ENCODE peak calls at places on chromosome 14, in seven cellular contexts. V is fibroblast of lung, H is HCT116, B is transverse colon, D is AG09309, P is body of pancreas, G is astrocyte of the spinal cord. X is an unnamed sample.

GRCh38 chr14:100076133-100076532 is 10.9 kb downstream of the EVL start:
- DNase-seq in P (no peak), D (no peak), G (no peak), B (no peak), V (no peak), H (peak), X (no peak)

GRCh38 chr14:56294125-56294524 is 175.9 kb downstream of the PELI2 start:
- DNase-seq in G (no peak), D (no peak), H (no peak), B (no peak), V (no peak), P (no peak), X (no peak)

GRCh38 chr14:30569216-30569902 is 10.4 kb downstream of the G2E3 start:
- DNase-seq in D (no peak), V (peak), G (no peak), H (no peak), B (no peak), P (no peak), X (no peak)

GRCh38 chr14:21694425-21694824 is 20.8 kb upstream of the OR4E1 start:
- DNase-seq in G (no peak), V (no peak), B (no peak), P (no peak), H (no peak), D (no peak), X (no peak)

GRCh38 chr14:75450381-75451276 is 22.8 kb downstream of the JDP2 start:
- DNase-seq in V (peak), H (no peak), P (peak), D (no peak), B (peak), G (peak), X (no peak)

GRCh38 chr14:69880851-69881250 is 1.6 kb downstream of the SMOC1 start:
- DNase-seq in D (no peak), V (no peak), H (no peak), G (no peak), B (no peak), P (no peak), X (no peak)

GRCh38 chr14:74563233-74563585 is 48.8 kb downstream of the LTBP2 start:
- DNase-seq in H (no peak), P (no peak), B (no peak), G (peak), D (no peak), V (no peak), X (peak)

GRCh38 chr14:72726444-72726843 is 167.5 kb downstream of the DPF3 start:
- DNase-seq in B (no peak), P (no peak), G (no peak), V (peak), D (no peak), H (no peak), X (no peak)

GRCh38 chr14:104146651-104147345 is 8.4 kb downstream of the KIF26A start:
- DNase-seq in B (no peak), P (no peak), G (no peak), H (no peak), V (no peak), D (no peak), X (no peak)

GRCh38 chr14:31154956-31155355 is 52.6 kb downstream of the HECTD1 start:
- DNase-seq in D (no peak), B (no peak), H (peak), V (peak), P (no peak), G (peak), X (no peak)

GRCh38 chr14:105389976-105390848 is 8.1 kb upstream of the TEX22 start:
- DNase-seq in V (no peak), D (no peak), G (no peak), P (no peak), H (no peak), B (no peak), X (no peak)

GRCh38 chr14:65187421-65188049 is 85.2 kb upstream of the MAX start:
- DNase-seq in G (no peak), H (no peak), V (no peak), P (no peak), B (no peak), D (no peak), X (no peak)

GRCh38 chr14:96227428-96227827 is 22.8 kb downstream of the BDKRB2 start:
- DNase-seq in P (no peak), V (no peak), B (no peak), H (no peak), D (no peak), G (no peak), X (no peak)

GRCh38 chr14:74568896-74569295 is 43.1 kb downstream of the LTBP2 start:
- DNase-seq in B (no peak), H (no peak), D (no peak), V (no peak), G (no peak), P (no peak), X (no peak)

GRCh38 chr14:55589171-55589570 is 9.2 kb downstream of the KTN1 start:
- DNase-seq in P (no peak), D (no peak), V (no peak), G (no peak), B (no peak), H (no peak), X (no peak)

GRCh38 chr14:100149789-100150611 is 9.4 kb downstream of the DEGS2 start:
- DNase-seq in V (no peak), D (no peak), H (no peak), B (peak), P (peak), G (no peak), X (no peak)

GRCh38 chr14:58690801-58691516 is 53.2 kb downstream of the DACT1 start:
- DNase-seq in V (no peak), G (no peak), D (no peak), B (peak), P (no peak), H (no peak), X (no peak)

GRCh38 chr14:86943391-86944365 is 1049.3 kb downstream of the GALC start:
- DNase-seq in D (no peak), P (no peak), V (no peak), B (no peak), H (no peak), G (no peak), X (no peak)

GRCh38 chr14:42001436-42001835 is 394.8 kb downstream of the LRFN5 start:
- DNase-seq in D (no peak), B (no peak), G (peak), V (peak), H (no peak), P (no peak), X (no peak)

GRCh38 chr14:22887260-22887989 is 4.4 kb downstream of the REM2 start:
- DNase-seq in B (peak), G (peak), H (peak), P (peak), V (peak), D (no peak), X (peak)

GRCh38 chr14:20516921-20517320 is 11.6 kb downstream of the RNASE10 start:
- DNase-seq in H (no peak), B (no peak), G (peak), P (no peak), D (no peak), V (peak), X (peak)

GRCh38 chr14:61678966-61679365 is 16.3 kb upstream of the HIF1A start:
- DNase-seq in D (no peak), P (no peak), B (no peak), V (peak), G (peak), H (no peak), X (no peak)

GRCh38 chr14:62885451-62885850 is 159.8 kb downstream of the KCNH5 start:
- DNase-seq in B (no peak), H (no peak), V (no peak), G (no peak), D (no peak), P (no peak), X (no peak)

GRCh38 chr14:41350476-41350875 is 256.2 kb upstream of the LRFN5 start:
- DNase-seq in V (no peak), G (no peak), B (no peak), H (no peak), P (no peak), D (no peak), X (no peak)

GRCh38 chr14:79256311-79256879 is 954.9 kb downstream of the DIO2 start:
- DNase-seq in H (no peak), D (no peak), B (no peak), G (no peak), P (no peak), V (no peak), X (no peak)

GRCh38 chr14:36271939-36272907 is 48.2 kb downstream of the MBIP start:
- DNase-seq in H (no peak), B (peak), P (no peak), G (peak), V (peak), D (no peak), X (no peak)
- H3K4me3 ChIP-seq in H (no peak), B (no peak), P (no peak), G (peak), V (no peak), D (peak), X (peak)

GRCh38 chr14:38958589-38958988 is 144.4 kb downstream of the SEC23A start:
- DNase-seq in P (no peak), B (no peak), H (no peak), V (peak), G (no peak), D (no peak), X (no peak)
- H3K4me3 ChIP-seq in P (no peak), B (no peak), H (no peak), V (no peak), G (no peak), D (no peak), X (no peak)

DNA sequence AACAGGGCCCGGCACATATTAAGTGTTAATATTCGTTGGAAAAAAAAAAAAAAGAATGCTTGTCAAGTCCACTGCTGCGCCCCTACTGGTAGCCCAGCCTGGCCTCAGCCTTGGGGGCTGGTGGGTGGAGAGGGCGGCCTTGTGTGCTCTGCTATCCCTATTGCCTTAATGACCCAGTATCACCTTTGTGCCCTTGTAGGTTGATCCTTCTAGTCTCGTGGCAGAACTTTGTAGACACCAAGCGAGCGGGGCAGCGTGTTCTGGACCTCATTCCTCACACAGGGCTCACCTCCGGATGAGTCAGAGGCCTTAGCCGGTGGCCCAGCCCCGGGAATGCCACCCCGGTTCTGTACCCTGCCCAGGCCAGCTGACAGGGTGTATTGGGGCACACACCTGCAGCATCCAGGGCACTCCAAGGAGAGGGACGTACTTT is 1.8 kb upstream of the RCOR1 start:
- DNase-seq in G (peak), D (no peak), H (peak), B (peak), V (peak), P (peak), X (no peak)
- H3K4me3 ChIP-seq in G (peak), D (peak), H (peak), B (no peak), V (no peak), P (no peak), X (peak)

GRCh38 chr14:51096870-51097269 is 2.0 kb upstream of the TRIM9 start:
- DNase-seq in H (no peak), G (no peak), D (no peak), V (no peak), P (no peak), B (no peak), X (no peak)

GRCh38 chr14:51094282-51094821 is 553 bp downstream of the TRIM9 start:
- DNase-seq in V (peak), G (no peak), H (no peak), B (no peak), D (no peak), P (no peak), X (no peak)

GRCh38 chr14:51093371-51094281 is 1.3 kb downstream of the TRIM9 start:
- DNase-seq in H (no peak), G (peak), D (no peak), P (peak), B (peak), V (peak), X (no peak)

GRCh38 chr14:51095854-51096823 is 1.2 kb upstream of the TRIM9 start:
- DNase-seq in B (peak), P (no peak), G (peak), H (no peak), V (peak), D (no peak), X (peak)

GRCh38 chr14:51094901-51095853 is at the start of gene TRIM9:
- DNase-seq in H (peak), V (peak), G (peak), D (peak), B (peak), P (peak), X (peak)
- H3K4me3 ChIP-seq in H (peak), V (peak), G (peak), D (peak), B (peak), P (peak), X (peak)

GRCh38 chr14:91961297-91962220 is 14.1 kb upstream of the FBLN5 start:
- DNase-seq in G (no peak), P (no peak), B (no peak), D (no peak), V (no peak), H (no peak), X (no peak)

GRCh38 chr14:91968280-91968679 is 20.8 kb upstream of the FBLN5 start:
- DNase-seq in G (no peak), D (no peak), B (no peak), H (no peak), V (no peak), P (no peak), X (no peak)

GRCh38 chr14:91957876-91958313 is 10.4 kb upstream of the FBLN5 start:
- DNase-seq in V (no peak), D (no peak), P (no peak), G (no peak), H (no peak), B (no peak), X (no peak)

GRCh38 chr14:91964724-91965123 is 17.2 kb upstream of the FBLN5 start:
- DNase-seq in B (no peak), H (no peak), P (no peak), D (no peak), V (no peak), G (no peak), X (no peak)

DNA sequence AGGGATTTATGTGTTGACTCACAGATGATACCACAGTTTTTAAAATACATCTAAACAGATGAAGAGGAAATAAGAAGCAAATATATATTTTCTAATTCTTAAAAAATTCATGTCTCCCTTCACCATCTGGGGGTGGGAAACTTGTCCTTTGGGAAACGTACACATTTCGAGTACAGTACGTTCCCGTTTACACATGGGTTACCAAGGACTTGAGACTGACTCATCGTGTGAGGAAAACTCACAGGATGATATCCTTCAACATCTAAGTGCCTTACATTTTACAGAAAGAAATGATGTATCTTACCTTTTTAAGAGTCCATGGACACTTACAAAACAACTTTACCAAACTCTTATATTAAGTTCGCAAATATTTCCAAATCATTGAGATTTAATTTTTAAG is 16.0 kb upstream of the FBLN5 start:
- DNase-seq in D (no peak), V (no peak), H (no peak), G (peak), B (no peak), P (no peak), X (peak)
- H3K4me3 ChIP-seq in D (no peak), V (no peak), H (no peak), G (no peak), B (no peak), P (no peak), X (no peak)

GRCh38 chr14:106843951-106844483 is 1317.6 kb downstream of the TMEM121 start:
- DNase-seq in B (peak), V (no peak), G (no peak), H (no peak), D (no peak), P (peak), X (no peak)
- H3K4me3 ChIP-seq in B (peak), V (peak), G (no peak), H (no peak), D (peak), P (no peak), X (no peak)

GRCh38 chr14:37545174-37545573 is 49.9 kb downstream of the FOXA1 start:
- DNase-seq in B (no peak), V (no peak), H (no peak), D (no peak), G (no peak), P (no peak), X (no peak)

GRCh38 chr14:37546621-37547447 is 48.2 kb downstream of the FOXA1 start:
- DNase-seq in P (no peak), V (peak), G (peak), D (no peak), H (no peak), B (no peak), X (peak)

GRCh38 chr14:37539992-37540391 is 55.1 kb downstream of the FOXA1 start:
- DNase-seq in B (no peak), V (no peak), D (no peak), P (no peak), H (no peak), G (no peak), X (no peak)

DNA sequence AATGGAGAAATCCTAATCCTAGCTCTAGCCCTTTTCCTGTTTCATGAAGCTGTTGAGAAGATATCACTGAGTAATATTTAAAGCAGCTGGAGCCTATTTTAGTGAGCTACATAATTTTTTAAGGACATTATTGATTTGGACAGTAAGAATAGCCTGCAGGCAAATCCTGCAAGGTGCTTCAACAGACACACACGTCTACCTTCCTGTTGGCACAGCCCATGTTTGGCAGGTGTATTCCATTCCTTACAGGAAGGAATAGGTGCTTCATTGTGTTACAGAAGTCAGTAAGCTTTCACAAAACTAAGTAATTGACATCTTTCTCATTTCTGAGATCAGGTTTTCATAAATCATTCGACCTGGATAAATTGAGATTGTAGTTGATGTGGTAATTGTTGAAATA is 50.6 kb downstream of the FOXA1 start:
- DNase-seq in H (no peak), B (peak), D (no peak), G (no peak), V (no peak), P (no peak), X (no peak)
- H3K4me3 ChIP-seq in H (no peak), B (no peak), D (no peak), G (no peak), V (no peak), P (no peak), X (no peak)

GRCh38 chr14:67821121-67821520 is 1.5 kb downstream of the RAD51B start:
- DNase-seq in D (no peak), P (no peak), G (no peak), B (no peak), V (no peak), H (no peak), X (no peak)
- H3K4me3 ChIP-seq in D (no peak), P (no peak), G (no peak), B (no peak), V (no peak), H (peak), X (no peak)

GRCh38 chr14:101253948-101254347 is 307.3 kb upstream of the DIO3 start:
- DNase-seq in G (no peak), V (no peak), H (no peak), B (no peak), P (no peak), D (no peak), X (no peak)

GRCh38 chr14:101250336-101250947 is 310.9 kb upstream of the DIO3 start:
- DNase-seq in P (no peak), V (no peak), D (no peak), G (no peak), H (no peak), B (no peak), X (no peak)

GRCh38 chr14:101250948-101251811 is 310.1 kb upstream of the DIO3 start:
- DNase-seq in B (no peak), G (no peak), H (no peak), V (no peak), D (no peak), P (no peak), X (no peak)

GRCh38 chr14:101251812-101252442 is 309.4 kb upstream of the DIO3 start:
- DNase-seq in H (no peak), P (no peak), G (no peak), V (no peak), B (no peak), D (no peak), X (no peak)

GRCh38 chr14:101252443-101253214 is 308.7 kb upstream of the DIO3 start:
- DNase-seq in D (no peak), H (no peak), V (no peak), G (no peak), B (no peak), P (no peak), X (no peak)
- H3K4me3 ChIP-seq in D (no peak), H (no peak), V (no peak), G (no peak), B (no peak), P (no peak), X (no peak)

X was measured in skeletal muscle cell.